ENCODE peak calls at places on chromosome 17, in five cellular contexts. P is activated T-cell treated with anti-CD3 and anti-CD28 coated beads for 1 hour, Q is T-helper 9 cell, X is breast epithelium, I is lung microvascular endothelial cell. S is an unnamed sample.

GRCh38 chr17:58757162-58757613 is 1.5 kb downstream of the PPM1E start:
- DNase-seq in X (no peak), P (no peak), I (no peak), Q (no peak), S (no peak)

GRCh38 chr17:66893382-66893781 is 58.5 kb downstream of the CACNG5 start:
- DNase-seq in X (no peak), P (no peak), Q (no peak), I (no peak), S (no peak)

GRCh38 chr17:77664097-77664729 is 294.3 kb upstream of the TNRC6C start:
- DNase-seq in Q (no peak), X (no peak), P (no peak), I (no peak), S (no peak)

GRCh38 chr17:37710344-37710886 is 34.4 kb downstream of the HNF1B start:
- DNase-seq in P (no peak), X (no peak), Q (no peak), I (peak), S (no peak)

GRCh38 chr17:72370819-72371218 is 250.0 kb downstream of the SOX9 start:
- DNase-seq in Q (no peak), P (no peak), I (peak), X (no peak), S (no peak)

GRCh38 chr17:81713004-81713555 is 996 bp downstream of the SLC25A10 start:
- DNase-seq in X (no peak), Q (no peak), I (no peak), P (no peak), S (no peak)

GRCh38 chr17:32525116-32525515 is 38.3 kb downstream of the CDK5R1 start:
- DNase-seq in Q (no peak), I (no peak), X (no peak), P (no peak), S (no peak)

GRCh38 chr17:44747566-44747965 is 11.2 kb upstream of the ADAM11 start:
- DNase-seq in Q (no peak), X (no peak), I (no peak), P (no peak), S (no peak)

GRCh38 chr17:64016974-64017373 is 3.5 kb downstream of the ICAM2 start:
- DNase-seq in P (no peak), I (peak), Q (no peak), X (no peak), S (no peak)

GRCh38 chr17:3956983-3957382 is 7.3 kb downstream of the ATP2A3 start:
- DNase-seq in I (no peak), X (no peak), Q (no peak), P (no peak), S (no peak)

GRCh38 chr17:68792042-68792685 is 163.0 kb downstream of the ABCA8 start:
- DNase-seq in P (no peak), I (no peak), Q (no peak), X (no peak), S (no peak)

GRCh38 chr17:42107597-42108576 is 4.6 kb downstream of the DHX58 start:
- DNase-seq in Q (peak), I (peak), X (no peak), P (peak), S (no peak)

GRCh38 chr17:8038954-8039610 is at the start of gene ALOX15B:
- DNase-seq in I (no peak), Q (no peak), X (peak), P (no peak), S (no peak)

GRCh38 chr17:62704381-62704971 is 77.0 kb downstream of the MRC2 start:
- DNase-seq in P (no peak), I (no peak), X (no peak), Q (no peak), S (no peak)

GRCh38 chr17:81251091-81251942 is 12.2 kb downstream of the NDUFAF8 start:
- DNase-seq in Q (no peak), I (no peak), X (no peak), P (no peak), S (no peak)

GRCh38 chr17:338442-339192 is 14.0 kb downstream of the RPH3AL start:
- DNase-seq in P (no peak), X (peak), I (peak), Q (no peak), S (no peak)

GRCh38 chr17:38602862-38603785 is 2.6 kb downstream of the SRCIN1 start:
- DNase-seq in Q (no peak), X (no peak), P (no peak), I (no peak), S (no peak)

GRCh38 chr17:81983639-81984373 is 6.4 kb downstream of the ASPSCR1 start:
- DNase-seq in I (no peak), Q (no peak), X (no peak), P (no peak), S (no peak)

GRCh38 chr17:41687828-41688640 is 651 bp upstream of the EIF1 start:
- DNase-seq in P (peak), Q (peak), I (peak), X (no peak), S (no peak)

GRCh38 chr17:49404906-49405305 is 9.8 kb downstream of the PHB1 start:
- DNase-seq in Q (no peak), X (no peak), P (no peak), I (no peak), S (no peak)

GRCh38 chr17:31294231-31294630 is 2.8 kb downstream of the OMG start:
- DNase-seq in P (no peak), I (no peak), Q (no peak), X (no peak), S (no peak)

GRCh38 chr17:29039764-29040598 is 3.0 kb upstream of the PIPOX start:
- DNase-seq in P (no peak), X (no peak), Q (no peak), I (peak), S (no peak)

GRCh38 chr17:63232565-63233310 is 213.4 kb downstream of the CYB561 start:
- DNase-seq in I (no peak), X (no peak), P (no peak), Q (no peak), S (no peak)

GRCh38 chr17:37312137-37312923 is 63.5 kb upstream of the C17orf78 start:
- DNase-seq in P (no peak), I (no peak), Q (no peak), X (no peak), S (no peak)

GRCh38 chr17:11548398-11548797 is 49.9 kb upstream of the DNAH9 start:
- DNase-seq in X (no peak), Q (no peak), I (no peak), P (no peak), S (no peak)

GRCh38 chr17:73205326-73205980 is 12.6 kb downstream of the COG1 start:
- DNase-seq in P (no peak), X (no peak), I (no peak), Q (no peak), S (no peak)

GRCh38 chr17:32269377-32269776 is 3.7 kb downstream of the RHBDL3 start:
- DNase-seq in Q (no peak), X (no peak), P (no peak), I (no peak), S (no peak)

GRCh38 chr17:6556121-6557039 is at the start of gene PITPNM3:
- DNase-seq in Q (no peak), P (no peak), X (no peak), I (no peak), S (no peak)

GRCh38 chr17:76419576-76420245 is 33.2 kb downstream of the UBE2O start:
- DNase-seq in Q (no peak), P (no peak), I (no peak), X (no peak), S (no peak)

GRCh38 chr17:4485676-4486646 is 12.7 kb upstream of the SPNS2 start:
- DNase-seq in X (no peak), Q (peak), I (no peak), P (peak), S (no peak)

GRCh38 chr17:41486809-41487530 is 2.7 kb downstream of the KRT36 start:
- DNase-seq in X (no peak), Q (no peak), P (peak), I (peak), S (no peak)

GRCh38 chr17:63966646-63967265 is 6.0 kb downstream of the SCN4A start:
- DNase-seq in X (no peak), P (no peak), I (no peak), Q (no peak), S (no peak)

S was measured in esophagus muscularis mucosa.